ENCODE peak calls at places on chromosomes 11 and 22, in eight cellular contexts. U is left colon, O is cardiac septum, I is MCF 10A, Z is LHCN-M2, S is HCEC 1CT, C is fibroblast of lung, T is upper lobe of right lung. H is an unnamed sample.

GRCh38 chr22:19289475-19290161 is 1.9 kb downstream of the CLTCL1 start:
- DNase-seq in U (no peak), O (no peak), I (no peak), Z (peak), S (peak), C (peak), T (no peak), H (no peak)

GRCh38 chr11:17472467-17472866 is 4.2 kb downstream of the ABCC8 start:
- DNase-seq in U (no peak), O (no peak), I (no peak), Z (no peak), S (no peak), C (no peak), T (no peak), H (no peak)

GRCh38 chr11:10908215-10908990 is 50.5 kb upstream of the ZBED5 start:
- DNase-seq in U (no peak), O (no peak), I (no peak), Z (peak), S (peak), C (peak), T (no peak), H (no peak)

GRCh38 chr11:73314121-73314948 is 6.3 kb downstream of the ARHGEF17 start:
- DNase-seq in U (no peak), O (no peak), I (no peak), Z (peak), S (peak), C (peak), T (peak), H (peak)

GRCh38 chr11:64090811-64091516 is 55.2 kb downstream of the FLRT1 start:
- DNase-seq in U (no peak), O (no peak), I (peak), Z (no peak), S (peak), C (peak), T (no peak), H (no peak)

GRCh38 chr11:45936655-45937054 is 14.2 kb downstream of the LARGE2 start:
- DNase-seq in U (no peak), O (no peak), I (no peak), Z (no peak), S (no peak), C (no peak), T (no peak), H (no peak)

GRCh38 chr11:35974878-35975578 is 31.2 kb downstream of the LDLRAD3 start:
- DNase-seq in U (no peak), O (no peak), I (peak), Z (no peak), S (no peak), C (no peak), T (no peak), H (no peak)

GRCh38 chr11:7600205-7600775 is 73.0 kb downstream of the CYB5R2 start:
- DNase-seq in U (no peak), O (no peak), I (peak), Z (peak), S (peak), C (peak), T (peak), H (peak)

GRCh38 chr11:67633758-67634365 is 4.1 kb upstream of the NUDT8 start:
- DNase-seq in U (no peak), O (no peak), I (no peak), Z (no peak), S (no peak), C (no peak), T (peak), H (no peak)

GRCh38 chr22:42270178-42270511 is 308 bp downstream of the TCF20 start:
- DNase-seq in U (no peak), O (no peak), I (peak), Z (no peak), S (no peak), C (no peak), T (no peak), H (no peak)

GRCh38 chr11:116893906-116894305 is 56.5 kb upstream of the APOA1 start:
- DNase-seq in U (no peak), O (no peak), I (no peak), Z (no peak), S (no peak), C (no peak), T (no peak), H (no peak)

GRCh38 chr11:9137293-9138132 is 46.1 kb upstream of the SCUBE2 start:
- DNase-seq in U (peak), O (no peak), I (peak), Z (peak), S (peak), C (peak), T (peak), H (peak)

GRCh38 chr11:1392111-1392510 is 2.4 kb downstream of the BRSK2 start:
- DNase-seq in U (no peak), O (no peak), I (no peak), Z (no peak), S (no peak), C (no peak), T (no peak), H (no peak)

GRCh38 chr22:19463008-19463407 is 15.5 kb upstream of the C22orf39 start:
- DNase-seq in U (no peak), O (no peak), I (no peak), Z (no peak), S (no peak), C (no peak), T (no peak), H (no peak)

GRCh38 chr11:100753144-100753543 is 66.1 kb downstream of the ARHGAP42 start:
- DNase-seq in U (no peak), O (no peak), I (peak), Z (no peak), S (no peak), C (no peak), T (no peak), H (no peak)

GRCh38 chr11:130404727-130405126 is 23.7 kb downstream of the ADAMTS8 start:
- DNase-seq in U (no peak), O (no peak), I (no peak), Z (no peak), S (no peak), C (no peak), T (no peak), H (no peak)

GRCh38 chr11:9178716-9179115 is 86.4 kb downstream of the DENND5A start:
- DNase-seq in U (no peak), O (no peak), I (no peak), Z (no peak), S (no peak), C (no peak), T (no peak), H (no peak)

GRCh38 chr22:40533712-40534378 is 102.7 kb downstream of the MRTFA start:
- DNase-seq in U (no peak), O (no peak), I (peak), Z (peak), S (peak), C (peak), T (no peak), H (no peak)

GRCh38 chr11:46330887-46331652 is 16.2 kb upstream of the DGKZ start:
- DNase-seq in U (no peak), O (no peak), I (no peak), Z (no peak), S (no peak), C (no peak), T (no peak), H (no peak)

GRCh38 chr11:104365676-104366075 is 201.7 kb upstream of the PDGFD start:
- DNase-seq in U (no peak), O (no peak), I (no peak), Z (no peak), S (no peak), C (no peak), T (no peak), H (no peak)

GRCh38 chr22:46455453-46455852 is 82.0 kb downstream of the CELSR1 start:
- DNase-seq in U (no peak), O (no peak), I (no peak), Z (no peak), S (no peak), C (no peak), T (no peak), H (no peak)

GRCh38 chr11:93133710-93134109 is 64.1 kb downstream of the SLC36A4 start:
- DNase-seq in U (no peak), O (no peak), I (no peak), Z (peak), S (peak), C (peak), T (no peak), H (no peak)

GRCh38 chr11:130478204-130478701 is 29.8 kb downstream of the ADAMTS15 start:
- DNase-seq in U (peak), O (no peak), I (peak), Z (peak), S (peak), C (peak), T (no peak), H (no peak)